ENCODE peak calls at places on chromosomes 11 and 22, in eight cellular contexts. X, J, H, R, V, B, O and T are unnamed samples.

GRCh38 chr22:47240116-47240515 is 477.7 kb downstream of the TBC1D22A start:
- DNase-seq in R (no peak), J (no peak), H (no peak), B (no peak), V (no peak), O (no peak), X (no peak), T (no peak)

GRCh38 chr22:23175817-23176644 is 4.3 kb upstream of the BCR start:
- DNase-seq in O (no peak), X (no peak), H (no peak), V (no peak), J (no peak), B (no peak), R (no peak), T (no peak)

GRCh38 chr22:36860821-36861659 is at the start of gene NCF4:
- DNase-seq in B (peak; percentile 80), V (no peak), R (no peak), O (peak; percentile 19), J (peak; percentile 60), X (no peak), H (peak; percentile 77), T (peak; percentile 85)

GRCh38 chr22:21972293-21972779 is 10.3 kb downstream of the TOP3B start:
- DNase-seq in H (peak; percentile 32), R (peak; percentile 31), B (no peak), X (peak; percentile 31), O (no peak), V (no peak), J (no peak), T (no peak)

GRCh38 chr11:107561688-107562087 is 3.8 kb downstream of the ALKBH8 start:
- DNase-seq in O (no peak), V (no peak), H (no peak), R (peak; percentile 59), J (no peak), X (peak; percentile 95), B (no peak), T (no peak)

GRCh38 chr11:69286358-69287327 is 7.3 kb upstream of the MYEOV start:
- DNase-seq in H (no peak), O (no peak), R (no peak), V (no peak), B (no peak), X (no peak), J (no peak), T (no peak)

GRCh38 chr22:25051983-25052710 is 99.6 kb downstream of the KIAA1671 start:
- DNase-seq in H (peak; percentile 51), V (no peak), O (no peak), B (no peak), X (no peak), J (no peak), R (no peak), T (no peak)

GRCh38 chr11:127018683-127019279 is 18.2 kb upstream of the KIRREL3 start:
- DNase-seq in X (no peak), O (no peak), H (no peak), R (no peak), B (no peak), J (no peak), V (no peak), T (no peak)

GRCh38 chr11:28144808-28145207 is 36.6 kb downstream of the METTL15 start:
- DNase-seq in H (no peak), X (peak; percentile 23), O (no peak), J (no peak), B (no peak), R (no peak), V (no peak), T (no peak)

GRCh38 chr11:110134120-110134519 is 40.9 kb downstream of the ZC3H12C start:
- DNase-seq in R (no peak), H (no peak), V (no peak), B (no peak), O (no peak), J (no peak), X (no peak), T (no peak)

GRCh38 chr11:123318623-123319022 is 111.4 kb upstream of the GRAMD1B start:
- DNase-seq in O (no peak), R (no peak), B (no peak), J (no peak), H (no peak), X (no peak), V (no peak), T (no peak)

GRCh38 chr11:91860661-91861060 is 364.0 kb upstream of the FAT3 start:
- DNase-seq in J (no peak), B (no peak), O (no peak), H (no peak), X (no peak), R (no peak), V (no peak), T (no peak)

DNA sequence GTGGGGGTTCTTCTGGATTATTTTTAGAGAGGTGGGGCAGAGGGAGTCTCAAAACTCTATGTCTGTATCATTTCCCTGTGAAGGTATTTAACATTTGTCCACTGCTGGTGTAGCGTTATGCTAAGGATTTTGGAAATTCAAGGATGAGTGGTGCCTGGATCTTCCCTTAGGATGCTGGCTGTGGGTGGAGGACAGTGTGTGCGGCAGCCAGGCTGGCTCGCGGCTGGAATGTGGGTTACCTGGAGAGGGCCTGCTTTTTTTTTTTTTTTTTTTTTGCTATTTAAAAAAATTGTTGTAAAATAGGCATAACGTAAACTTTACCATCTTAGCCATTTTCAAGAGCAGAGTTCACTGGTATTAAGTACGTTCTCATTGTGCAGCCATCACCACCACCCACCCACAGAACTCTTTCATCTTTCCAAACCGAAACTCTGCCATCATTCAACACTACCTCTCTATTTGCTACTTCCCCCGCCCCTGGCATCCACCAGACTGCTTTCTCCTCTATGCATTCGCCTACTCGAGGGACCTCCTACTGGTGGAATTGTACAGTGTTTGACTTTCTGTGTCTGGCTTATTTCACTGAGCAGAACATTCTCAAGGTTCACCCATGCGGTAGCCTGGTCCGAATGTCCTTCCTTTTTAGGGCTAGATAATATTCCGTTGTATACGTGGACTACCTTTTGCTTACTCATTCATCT is 67.1 kb downstream of the PARVB start:
- DNase-seq in J (no peak), H (no peak), O (no peak), V (no peak), X (peak; percentile 26), R (peak; percentile 31), B (peak; percentile 5), T (no peak)
- TF ChIP-seq CTCF in J (no peak), H (no peak), O (no peak), V (no peak), X (peak; percentile 47), R (peak; percentile 68), B (peak; percentile 15), T (no peak)

DNA sequence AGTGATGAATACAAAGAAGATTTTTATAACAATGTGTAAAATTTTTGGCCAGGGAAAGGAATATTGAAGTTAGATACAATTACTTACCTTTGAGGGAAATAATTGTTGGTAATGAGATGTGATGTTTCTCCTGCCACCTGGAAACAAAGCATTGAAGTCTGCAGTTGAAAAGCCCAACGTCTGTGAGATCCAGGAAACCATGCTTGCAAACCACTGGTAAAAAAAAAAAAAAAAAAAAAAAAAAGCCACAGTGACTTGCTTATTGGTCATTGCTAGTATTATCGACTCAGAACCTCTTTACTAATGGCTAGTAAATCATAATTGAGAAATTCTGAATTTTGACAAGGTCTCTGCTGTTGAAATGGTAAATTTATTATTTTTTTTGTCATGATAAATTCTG is 5.3 kb downstream of the BIRC3 start:
- DNase-seq in V (no peak), B (no peak), J (no peak), O (no peak), H (no peak), R (no peak), X (no peak), T (no peak)
- H3K27ac ChIP-seq in V (no peak overlapping the region), B (no peak overlapping the region), J (no peak overlapping the region), O (no peak overlapping the region), H (no peak overlapping the region), R (no peak overlapping the region), X (no peak overlapping the region), T (no peak overlapping the region)

DNA sequence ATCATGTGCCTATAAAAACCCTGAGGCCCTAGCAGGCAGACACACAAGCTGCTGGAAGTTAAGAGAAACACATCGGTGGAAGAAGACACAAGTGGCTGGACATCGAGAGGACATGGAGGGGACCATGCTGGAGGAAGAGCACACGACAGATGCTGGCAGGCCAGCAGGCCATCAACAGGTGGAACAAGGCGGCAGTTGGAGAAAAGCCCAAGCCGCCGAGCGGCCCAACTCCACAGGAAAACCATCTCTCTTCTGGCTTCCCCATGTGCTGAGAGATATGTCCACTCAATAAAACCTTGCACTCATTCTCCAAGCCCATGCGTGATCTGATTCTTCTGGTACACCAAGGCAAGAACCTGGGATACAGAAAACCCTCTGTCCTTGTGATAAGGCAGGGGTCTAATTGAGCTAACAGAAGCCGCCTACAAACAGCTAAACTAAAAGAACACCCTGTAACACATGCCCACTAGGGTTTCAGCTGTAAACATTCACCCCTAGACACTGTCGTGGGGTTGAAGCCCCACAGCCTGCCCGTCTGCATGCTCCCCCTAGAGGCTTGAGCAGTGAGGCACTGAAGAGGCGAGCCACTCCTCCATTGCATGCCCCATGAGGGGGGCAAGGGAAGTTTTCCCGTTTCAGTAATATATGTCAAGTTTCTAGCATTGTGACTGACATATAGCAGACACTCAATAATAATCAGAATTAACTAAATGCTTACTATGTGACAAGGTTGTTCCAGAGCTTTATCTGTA is 39.0 kb upstream of the MMP20 start:
- DNase-seq in X (peak; percentile 45), J (no peak), B (no peak), H (no peak), O (no peak), R (no peak), V (no peak), T (no peak)
- TF ChIP-seq CTCF in X (peak; percentile 70), J (no peak), B (no peak), H (no peak), O (no peak), R (peak; percentile 69), V (no peak), T (no peak)

DNA sequence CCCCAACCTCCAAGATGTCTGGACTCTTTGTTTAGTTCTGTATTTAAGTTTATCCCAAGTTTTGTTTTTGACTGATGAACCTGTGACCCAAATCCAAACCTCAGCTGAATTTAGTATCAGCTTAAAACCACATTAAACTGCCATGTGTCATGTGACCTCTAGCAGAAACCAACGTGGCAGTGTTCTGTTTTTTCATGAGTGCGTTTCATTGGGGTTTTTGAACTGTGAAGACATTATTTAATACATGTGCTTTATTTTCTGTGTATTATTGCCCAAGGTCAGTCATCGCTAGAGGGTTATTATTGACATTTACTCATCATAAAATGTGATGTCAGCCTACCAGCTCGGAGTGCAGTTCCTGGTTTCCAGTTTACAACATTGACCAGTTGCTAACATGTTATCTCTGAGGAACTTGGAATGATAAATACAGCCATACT is 1.8 kb downstream of the TLCD5 start:
- DNase-seq in B (no peak), O (no peak), H (no peak), J (no peak), R (peak; percentile 77), V (no peak), X (peak; percentile 64), T (no peak)
- H3K27ac ChIP-seq in B (no peak overlapping the region), O (peak overlapping the region; percentile 93), H (peak overlapping the region; percentile 88), J (peak overlapping the region; percentile 94), R (peak overlapping the region; percentile 96), V (peak overlapping the region; percentile 98), X (no peak overlapping the region), T (peak overlapping the region; percentile 98)